ENCODE peak calls at places on chromosomes 12 and 14, in six cellular contexts. L, Y, X, J, F and M are unnamed samples.

GRCh38 chr12:115337693-115338543 is 653.9 kb upstream of the TBX3 start:
- DNase-seq in L (no peak), Y (no peak), X (peak), J (no peak), F (peak), M (peak)

GRCh38 chr14:90820958-90821357 is 4.7 kb upstream of the TTC7B start:
- DNase-seq in L (peak), Y (peak), X (peak), J (peak), F (no peak), M (no peak)

GRCh38 chr12:15982471-15982870 is 71.3 kb downstream of the DERA start:
- DNase-seq in L (no peak), Y (no peak), X (peak), J (no peak), F (no peak), M (peak)

GRCh38 chr12:115010324-115010995 is 326.5 kb upstream of the TBX3 start:
- DNase-seq in L (no peak), Y (no peak), X (peak), J (no peak), F (no peak), M (no peak)

GRCh38 chr12:76341436-76342030 is 6.7 kb downstream of the BBS10 start:
- DNase-seq in L (no peak), Y (no peak), X (peak), J (no peak), F (no peak), M (no peak)

GRCh38 chr12:20696181-20696580 is 1.0 kb downstream of the SLCO1C1 start:
- DNase-seq in L (no peak), Y (no peak), X (no peak), J (no peak), F (no peak), M (peak)

GRCh38 chr12:29547151-29547561 is 49.7 kb upstream of the OVCH1 start:
- DNase-seq in L (no peak), Y (no peak), X (no peak), J (no peak), F (no peak), M (no peak)

GRCh38 chr14:104191409-104191997 is 53.1 kb downstream of the KIF26A start:
- DNase-seq in L (no peak), Y (no peak), X (no peak), J (no peak), F (no peak), M (no peak)

GRCh38 chr14:92316937-92317336 is 6.0 kb upstream of the SLC24A4 start:
- DNase-seq in L (no peak), Y (no peak), X (peak), J (no peak), F (no peak), M (no peak)

GRCh38 chr12:51914034-51914923 is 7.0 kb downstream of the ACVRL1 start:
- DNase-seq in L (no peak), Y (no peak), X (no peak), J (no peak), F (peak), M (no peak)

GRCh38 chr14:42214981-42215491 is 608.4 kb downstream of the LRFN5 start:
- DNase-seq in L (no peak), Y (no peak), X (peak), J (no peak), F (no peak), M (peak)

GRCh38 chr12:9973951-9974350 is 2.7 kb downstream of the CLEC12A start:
- DNase-seq in L (no peak), Y (no peak), X (no peak), J (no peak), F (no peak), M (no peak)

GRCh38 chr12:48592591-48593086 is 22.8 kb upstream of the LALBA start:
- DNase-seq in L (no peak), Y (no peak), X (no peak), J (no peak), F (no peak), M (no peak)

GRCh38 chr12:3293446-3294161 is 197.4 kb upstream of the PRMT8 start:
- DNase-seq in L (no peak), Y (no peak), X (peak), J (no peak), F (no peak), M (peak)

GRCh38 chr12:20624718-20625117 is 70.4 kb upstream of the SLCO1C1 start:
- DNase-seq in L (no peak), Y (no peak), X (peak), J (no peak), F (no peak), M (peak)

GRCh38 chr14:101716077-101716950 is 45.2 kb upstream of the PPP2R5C start:
- DNase-seq in L (peak), Y (no peak), X (no peak), J (no peak), F (no peak), M (no peak)

GRCh38 chr14:57245941-57246340 is 22.8 kb downstream of the EXOC5 start:
- DNase-seq in L (no peak), Y (no peak), X (no peak), J (no peak), F (no peak), M (peak)